ENCODE peak calls at places on chromosomes 3 and 15, in six cellular contexts. C is body of pancreas, H is Peyer's patch, O is heart left ventricle, M is NB4, Y is H1. V is an unnamed sample.

GRCh38 chr3:94694894-94695293 is 632.0 kb downstream of the NSUN3 start:
- DNase-seq in H (no peak), Y (no peak), M (no peak), C (no peak), O (no peak), V (no peak)

GRCh38 chr3:11736136-11736833 is 92.6 kb upstream of the VGLL4 start:
- DNase-seq in Y (no peak), H (no peak), O (no peak), M (no peak), C (no peak), V (no peak)

GRCh38 chr15:80906159-80906775 is 83.4 kb downstream of the MESD start:
- DNase-seq in H (no peak), Y (no peak), O (no peak), M (no peak), C (no peak), V (peak)

GRCh38 chr3:16884748-16885587 is at the start of gene PLCL2:
- DNase-seq in Y (no peak), H (peak), O (peak), M (peak), C (peak), V (peak)

GRCh38 chr15:48928877-48929538 is 34.7 kb downstream of the SHC4 start:
- DNase-seq in Y (no peak), M (peak), O (no peak), H (no peak), C (no peak), V (peak)

GRCh38 chr15:62752687-62753517 is 289.6 kb upstream of the TPM1 start:
- DNase-seq in C (no peak), M (no peak), H (no peak), O (peak), Y (no peak), V (peak)

GRCh38 chr3:9898467-9899229 is 4.0 kb upstream of the IL17RE start:
- DNase-seq in H (peak), O (no peak), Y (no peak), C (peak), M (peak), V (no peak)

GRCh38 chr3:58779934-58780333 is 113.4 kb upstream of the FAM3D start:
- DNase-seq in O (no peak), M (no peak), C (no peak), Y (no peak), H (no peak), V (no peak)

GRCh38 chr3:143110371-143110770 is 9.2 kb upstream of the CHST2 start:
- DNase-seq in Y (no peak), O (no peak), C (no peak), H (no peak), M (no peak), V (no peak)

GRCh38 chr3:23041918-23042696 is 161.0 kb upstream of the UBE2E2 start:
- DNase-seq in O (peak), H (no peak), Y (no peak), M (no peak), C (no peak), V (no peak)

GRCh38 chr15:66565731-66566130 is at the start of gene LCTL:
- DNase-seq in O (no peak), H (peak), Y (no peak), C (no peak), M (no peak), V (peak)

GRCh38 chr15:28082891-28083688 is 16.0 kb downstream of the OCA2 start:
- DNase-seq in Y (no peak), O (no peak), H (peak), C (no peak), M (no peak), V (no peak)

GRCh38 chr15:63212050-63212973 is 22.9 kb downstream of the RAB8B start:
- DNase-seq in H (no peak), C (no peak), M (peak), O (no peak), Y (no peak), V (peak)

GRCh38 chr15:68460166-68460565 is 28.2 kb upstream of the ITGA11 start:
- DNase-seq in H (no peak), M (no peak), C (no peak), Y (no peak), O (no peak), V (no peak)

GRCh38 chr3:146561879-146562278 is 17.5 kb upstream of the PLSCR1 start:
- DNase-seq in C (no peak), Y (no peak), H (no peak), M (no peak), O (no peak), V (no peak)

GRCh38 chr3:170868577-170869239 is 1.3 kb downstream of the RPL22L1 start:
- DNase-seq in H (no peak), Y (no peak), O (no peak), M (no peak), C (no peak), V (no peak)

DNA sequence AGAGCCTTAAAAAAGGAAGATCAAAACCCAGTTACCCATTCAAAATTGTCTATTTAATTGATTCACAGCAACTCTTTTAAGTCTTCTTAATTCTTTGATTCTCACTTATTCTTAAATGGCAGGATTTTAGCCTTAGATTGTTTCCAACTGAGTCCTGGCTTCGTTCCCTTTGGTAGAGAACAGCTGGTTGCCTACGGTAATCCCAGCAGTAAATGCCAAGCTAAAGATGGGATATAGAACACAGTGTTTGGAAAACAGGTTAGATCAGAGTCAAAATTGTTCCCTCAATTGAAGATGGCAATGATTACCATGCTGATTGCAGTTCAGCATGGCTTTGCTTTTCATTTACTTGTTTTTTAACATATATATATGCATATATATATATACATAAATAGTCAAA is 300.9 kb downstream of the PYDC2 start:
- DNase-seq in Y (no peak), M (no peak), H (no peak), C (no peak), O (no peak), V (no peak)
- TF ChIP-seq CTCF in Y (no peak), M (no peak), H (no peak), C (no peak), O (no peak), V (no peak)

GRCh38 chr3:115783938-115784738 is 160.8 kb downstream of the GAP43 start:
- DNase-seq in C (peak), H (peak), M (peak), Y (peak), O (peak), V (peak)
- TF ChIP-seq POLR2A in C (peak), H (peak), M (no peak), Y (no peak), O (no peak), V (peak)

GRCh38 chr15:36814085-36814484 is 234.7 kb downstream of the CDIN1 start:
- DNase-seq in C (peak), Y (no peak), M (no peak), O (no peak), H (peak), V (no peak)

GRCh38 chr15:36808401-36809160 is 229.2 kb downstream of the CDIN1 start:
- DNase-seq in O (no peak), H (no peak), M (no peak), C (peak), Y (no peak), V (peak)

GRCh38 chr15:36809380-36809779 is 230.0 kb downstream of the CDIN1 start:
- DNase-seq in M (no peak), H (no peak), C (no peak), O (no peak), Y (no peak), V (no peak)

GRCh38 chr15:36811903-36812302 is 232.5 kb downstream of the CDIN1 start:
- DNase-seq in O (no peak), H (no peak), M (no peak), Y (no peak), C (no peak), V (no peak)

GRCh38 chr15:36810656-36811449 is 231.4 kb downstream of the CDIN1 start:
- DNase-seq in Y (no peak), H (no peak), M (no peak), C (no peak), O (no peak), V (no peak)
- TF ChIP-seq CTCF in Y (peak), H (no peak), M (peak), C (no peak), O (no peak), V (no peak)

DNA sequence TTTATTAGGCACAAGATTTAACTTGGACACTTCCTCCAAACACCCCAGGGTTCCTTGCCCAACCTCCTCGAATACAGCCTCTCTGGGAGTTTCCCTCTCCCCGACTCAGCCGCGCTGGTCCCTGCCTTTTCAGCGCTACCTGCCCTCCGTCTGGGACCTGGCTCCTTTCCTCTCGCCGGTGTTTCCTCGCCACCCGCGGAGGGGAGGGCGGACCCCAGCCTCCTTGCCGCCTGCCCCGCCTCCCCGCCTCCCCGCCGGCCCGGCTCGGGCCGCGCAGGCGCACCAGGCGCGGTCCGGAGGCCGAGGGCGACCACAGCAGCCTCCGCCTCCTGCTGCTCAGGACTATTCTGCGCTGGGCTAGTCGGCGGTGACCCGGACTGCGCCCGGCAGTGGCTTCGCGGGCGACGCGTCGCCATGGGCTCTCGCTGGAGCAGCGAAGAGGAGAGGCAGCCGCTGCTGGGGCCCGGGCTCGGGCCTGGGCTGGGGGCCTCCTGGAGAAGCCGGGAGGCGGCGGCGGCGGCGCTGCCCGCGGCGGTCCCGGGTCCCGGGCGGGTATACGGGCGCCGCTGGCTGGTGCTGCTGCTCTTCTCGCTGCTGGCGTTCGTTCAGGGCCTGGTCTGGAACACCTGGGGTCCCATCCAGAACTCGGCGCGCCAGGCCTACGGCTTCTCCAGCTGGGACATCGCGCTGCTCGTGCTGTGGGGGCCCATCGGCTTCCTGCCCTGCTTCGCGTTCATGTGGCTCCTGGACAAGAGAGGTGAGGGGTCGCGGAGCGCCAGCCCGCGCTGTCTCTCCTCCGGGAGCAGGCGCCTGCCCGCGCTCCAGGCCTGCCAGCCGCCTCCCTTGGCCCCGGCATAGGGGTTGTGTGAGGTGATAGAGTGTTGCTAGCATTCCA is at the start of gene SLC49A4:
- DNase-seq in Y (peak), C (peak), H (peak), O (peak), M (peak), V (peak)
- TF ChIP-seq POLR2A in Y (peak), C (peak), H (peak), O (peak), M (peak), V (peak)

DNA sequence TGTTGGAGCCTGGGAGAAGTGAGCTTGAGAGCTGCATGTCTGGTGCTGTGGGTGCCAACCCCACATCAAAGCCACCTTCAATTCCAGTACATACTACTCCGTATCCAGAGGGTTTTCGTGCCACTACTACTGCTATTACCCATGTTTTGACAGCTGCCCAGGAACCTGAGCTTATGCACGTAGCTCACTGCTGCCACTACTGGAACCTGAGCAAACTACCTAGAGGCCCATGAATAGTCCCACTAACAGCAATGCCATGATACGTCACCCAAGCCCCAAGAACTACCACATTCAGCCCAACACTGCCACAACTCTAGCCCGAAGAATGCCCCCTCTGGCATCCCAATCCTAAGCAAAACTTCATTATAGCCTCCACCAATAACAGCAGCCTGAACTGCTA is 215.2 kb upstream of the BCHE start:
- DNase-seq in H (no peak), Y (no peak), C (no peak), M (peak), O (no peak), V (no peak)
- TF ChIP-seq CTCF in H (no peak), Y (peak), C (no peak), M (no peak), O (no peak), V (no peak)

GRCh38 chr3:149086232-149086988 is at the start of gene HLTF:
- DNase-seq in C (peak), M (peak), H (peak), Y (peak), O (peak), V (peak)
- TF ChIP-seq POLR2A in C (peak), M (peak), H (peak), Y (peak), O (no peak), V (peak)

GRCh38 chr3:134299185-134299887 is 48.7 kb upstream of the RYK start:
- DNase-seq in C (no peak), M (peak), Y (no peak), H (no peak), O (no peak), V (peak)
- TF ChIP-seq CTCF in C (peak), M (no peak), Y (peak), H (peak), O (no peak), V (peak)

DNA sequence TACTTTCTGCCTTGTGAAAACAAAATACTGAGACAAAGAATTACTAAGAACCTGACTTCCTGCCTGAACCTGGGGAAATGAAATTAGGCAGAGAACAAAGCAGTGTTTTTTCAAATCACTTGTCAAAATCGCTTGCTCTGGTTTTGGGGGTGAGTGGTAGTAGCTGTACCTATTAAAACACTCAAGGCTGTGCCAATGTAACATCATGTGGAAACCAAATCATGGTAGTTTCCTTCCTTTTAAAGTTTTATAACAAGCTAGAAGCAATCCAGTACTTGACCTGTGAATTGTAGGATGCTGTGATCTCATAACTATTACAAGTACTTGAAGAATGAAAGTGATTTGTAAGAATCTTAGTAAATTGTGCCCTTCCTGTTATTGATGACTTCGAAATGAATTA is 6.7 kb downstream of the CMTM8 start:
- DNase-seq in H (no peak), M (no peak), O (no peak), Y (no peak), C (no peak), V (no peak)
- TF ChIP-seq POLR2A in H (no peak), M (no peak), O (no peak), Y (no peak), C (no peak), V (no peak)

V was measured in IMR-90.